ENCODE peak calls at places on chromosomes 16 and 17, in five cellular contexts. E is upper lobe of right lung, M is mesenchymal stem cell, T is body of pancreas, X is prostate gland. W is an unnamed sample.

GRCh38 chr17:35119370-35120185 is at the start of gene RAD51D:
- DNase-seq in E (peak), M (peak), X (peak), T (peak), W (peak)

GRCh38 chr16:75424096-75424762 is 9.1 kb downstream of the CFDP1 start:
- DNase-seq in T (no peak), X (no peak), M (no peak), E (no peak), W (no peak)

GRCh38 chr17:80064696-80065095 is 28.3 kb downstream of the CCDC40 start:
- DNase-seq in E (no peak), T (no peak), M (peak), X (no peak), W (no peak)

GRCh38 chr17:46060461-46060860 is 61.4 kb downstream of the STH start:
- DNase-seq in T (no peak), X (no peak), E (no peak), M (no peak), W (no peak)

GRCh38 chr17:6843241-6843890 is 11.8 kb upstream of the TEKT1 start:
- DNase-seq in E (no peak), M (peak), X (no peak), T (no peak), W (peak)

GRCh38 chr17:50871369-50871768 is 5.2 kb upstream of the TOB1 start:
- DNase-seq in T (no peak), X (no peak), E (no peak), M (no peak), W (no peak)

GRCh38 chr17:58318065-58318481 is 10.5 kb downstream of the TSPOAP1 start:
- DNase-seq in T (peak), E (peak), M (no peak), X (no peak), W (no peak)

GRCh38 chr16:87248704-87249103 is 68.5 kb downstream of the C16orf95 start:
- DNase-seq in E (no peak), T (no peak), X (no peak), M (no peak), W (no peak)

GRCh38 chr17:80664217-80664780 is 119.7 kb downstream of the RPTOR start:
- DNase-seq in X (no peak), T (no peak), M (peak), E (no peak), W (no peak)

GRCh38 chr17:3542410-3543088 is 15.1 kb downstream of the TRPV3 start:
- DNase-seq in M (no peak), T (no peak), E (no peak), X (no peak), W (no peak)

GRCh38 chr17:69227536-69227935 is 1.1 kb downstream of the ABCA10 start:
- DNase-seq in X (no peak), T (no peak), E (no peak), M (peak), W (no peak)

GRCh38 chr17:76199466-76199865 is 40.8 kb downstream of the RNF157 start:
- DNase-seq in T (no peak), E (no peak), M (no peak), X (no peak), W (no peak)

GRCh38 chr17:44636562-44636961 is 19.7 kb upstream of the MEIOC start:
- DNase-seq in T (no peak), E (no peak), M (peak), X (no peak), W (peak)

GRCh38 chr17:48328457-48328856 is 101.6 kb downstream of the SKAP1 start:
- DNase-seq in M (no peak), E (no peak), X (no peak), T (no peak), W (no peak)

GRCh38 chr17:21676281-21677111 is 15.8 kb upstream of the KCNJ18 start:
- DNase-seq in T (no peak), E (no peak), X (peak), M (no peak), W (no peak)

DNA sequence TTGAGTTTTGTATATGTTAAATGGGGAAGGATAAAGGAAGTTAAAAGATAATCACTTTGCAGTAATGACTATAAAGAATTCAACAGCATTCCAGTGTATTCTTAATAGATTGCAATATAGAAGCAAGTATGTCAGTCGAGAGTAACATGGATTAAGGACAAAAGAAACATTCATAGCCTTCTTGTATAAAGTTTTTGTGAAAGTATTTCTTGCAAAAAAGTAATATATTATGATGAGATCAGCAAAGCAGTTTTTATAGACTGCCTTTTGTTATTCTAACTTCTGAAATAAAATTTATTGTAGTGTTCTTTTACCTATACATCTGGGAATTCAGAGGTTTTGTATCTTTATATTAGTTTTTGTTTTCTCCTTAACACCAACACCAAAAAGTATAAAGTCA is 184.9 kb upstream of the RBL2 start:
- DNase-seq in X (no peak), E (no peak), M (no peak), T (no peak), W (no peak)
- H3K27ac ChIP-seq in X (no peak), E (no peak), M (no peak), T (no peak), W (no peak)

GRCh38 chr17:16215273-16215964 is at the start of gene NCOR1:
- DNase-seq in X (peak), T (peak), M (peak), E (peak), W (peak)
- H3K4me3 ChIP-seq in X (peak), T (peak), M (peak), E (peak), W (peak)

DNA sequence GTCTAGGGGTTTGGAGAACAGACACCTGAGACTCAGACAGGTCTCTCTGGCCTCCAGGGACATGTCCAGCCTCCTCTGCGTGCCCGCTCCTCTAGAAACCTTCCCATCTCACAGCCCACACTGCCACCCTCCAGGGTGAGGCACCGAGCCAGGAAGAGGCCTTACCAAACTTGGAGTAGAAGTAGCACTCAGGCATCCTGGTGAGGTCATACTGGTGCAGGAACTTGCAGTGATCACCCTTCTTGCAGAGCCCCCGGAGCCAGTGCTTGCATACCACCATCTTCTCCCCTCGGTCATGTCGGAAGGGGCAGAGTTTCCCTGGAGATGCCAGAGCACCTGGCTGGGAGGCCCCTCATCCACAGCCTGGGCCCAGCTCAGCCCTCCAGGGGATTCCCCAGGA is 4.2 kb downstream of the CPSF4L start:
- DNase-seq in E (peak), M (no peak), X (no peak), T (no peak), W (no peak)
- H3K27ac ChIP-seq in E (no peak), M (no peak), X (no peak), T (no peak), W (no peak)

GRCh38 chr17:78819402-78819801 is 21.2 kb downstream of the USP36 start:
- DNase-seq in M (no peak), E (no peak), T (no peak), X (no peak), W (no peak)

GRCh38 chr17:78820841-78821240 is 19.8 kb downstream of the USP36 start:
- DNase-seq in T (no peak), E (no peak), M (no peak), X (no peak), W (no peak)

GRCh38 chr17:78818932-78819331 is 21.7 kb downstream of the USP36 start:
- DNase-seq in M (peak), T (no peak), E (no peak), X (no peak), W (no peak)

GRCh38 chr17:78821961-78822360 is 18.7 kb downstream of the USP36 start:
- DNase-seq in T (no peak), X (no peak), E (no peak), M (no peak), W (no peak)

DNA sequence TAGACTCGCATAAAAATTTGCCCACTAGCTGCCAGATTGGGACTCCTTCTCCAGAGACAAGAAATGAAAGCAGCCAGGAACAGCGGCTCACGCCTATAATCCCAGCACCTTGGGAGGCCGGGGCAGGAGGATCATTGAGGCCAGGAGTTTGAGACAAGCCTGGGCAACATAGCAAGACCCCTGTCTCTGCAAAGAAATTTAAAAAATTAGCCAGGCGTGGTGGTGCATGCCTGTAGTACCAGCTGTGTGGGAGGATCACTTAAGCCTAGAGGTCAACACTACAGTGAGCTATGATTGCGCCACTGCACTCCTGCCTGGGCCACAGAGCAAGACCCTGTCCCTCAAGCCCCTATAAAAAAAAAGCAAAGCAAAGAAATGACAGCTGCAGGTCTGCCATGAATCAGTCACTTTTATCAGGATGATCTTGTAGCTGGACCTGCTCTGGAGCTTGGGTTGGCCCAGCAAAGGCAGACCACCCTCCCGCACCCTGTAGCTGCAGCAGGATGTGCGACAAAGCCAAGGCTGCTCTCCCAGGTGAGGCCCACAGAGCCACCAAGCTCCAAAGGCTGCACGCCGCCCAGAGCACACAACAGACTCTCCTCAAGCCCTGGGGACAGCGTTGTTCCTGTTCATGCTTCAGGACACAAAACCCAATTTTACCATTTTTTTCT is 20.4 kb downstream of the USP36 start:
- DNase-seq in M (no peak), T (no peak), E (no peak), X (no peak), W (no peak)
- H3K4me3 ChIP-seq in M (no peak), T (no peak), E (no peak), X (no peak), W (no peak)

DNA sequence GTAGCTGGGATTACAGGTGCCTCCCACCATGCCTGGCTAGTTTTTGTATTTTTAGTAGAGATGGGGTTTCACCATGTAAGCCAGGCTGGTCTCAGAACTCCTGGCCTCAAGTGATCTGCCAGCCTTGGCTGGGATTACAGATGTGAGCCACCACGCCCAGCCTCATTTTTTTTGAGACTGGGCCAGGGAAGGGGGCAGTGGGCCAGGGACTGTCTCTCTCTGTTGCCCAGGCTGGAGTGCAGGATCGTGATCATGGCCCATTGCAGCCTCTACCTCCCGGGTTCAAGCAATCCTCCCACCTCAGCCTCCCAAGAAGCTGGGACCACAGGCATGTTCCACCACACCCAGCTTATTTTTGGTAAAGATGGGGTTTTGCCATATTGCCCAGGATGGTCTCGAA is 16.0 kb downstream of the RSL1D1 start:
- DNase-seq in X (no peak), M (no peak), E (peak), T (no peak), W (no peak)
- H3K27ac ChIP-seq in X (no peak), M (peak), E (no peak), T (no peak), W (no peak)

W was measured in SJSA1.